ENCODE peak calls at places on chromosomes 16 and 17, in five cellular contexts. One of them, this sample, is unnamed.

GRCh38 chr16:81719993-81720392 is 59.1 kb upstream of the PLCG2 start:
- DNase-seq in astrocyte: no peak
- DNase-seq in hepatocyte: no peak
- DNase-seq in IMR-90: no peak
- DNase-seq in fibroblast of lung: no peak
- DNase-seq in this sample: no peak

GRCh38 chr17:73308017-73308823 is 3.6 kb downstream of the CDC42EP4 start:
- DNase-seq in astrocyte: peak; percentile 80
- DNase-seq in hepatocyte: peak; percentile 93
- DNase-seq in IMR-90: peak; percentile 93
- DNase-seq in fibroblast of lung: peak; percentile 95
- DNase-seq in this sample: peak; percentile 73

GRCh38 chr17:19768046-19768782 is 20.1 kb upstream of the ALDH3A1 start:
- DNase-seq in astrocyte: no peak
- DNase-seq in hepatocyte: no peak
- DNase-seq in IMR-90: no peak
- DNase-seq in fibroblast of lung: no peak
- DNase-seq in this sample: no peak

GRCh38 chr17:43465049-43465448 is 18.7 kb upstream of the DHX8 start:
- DNase-seq in astrocyte: no peak
- DNase-seq in hepatocyte: no peak
- DNase-seq in IMR-90: no peak
- DNase-seq in fibroblast of lung: no peak
- DNase-seq in this sample: no peak

GRCh38 chr17:6560496-6560895 is 4.1 kb upstream of the PITPNM3 start:
- DNase-seq in astrocyte: no peak
- DNase-seq in hepatocyte: no peak
- DNase-seq in IMR-90: no peak
- DNase-seq in fibroblast of lung: no peak
- DNase-seq in this sample: no peak

GRCh38 chr16:71972356-71972755 is 27.8 kb downstream of the PKD1L3 start:
- DNase-seq in astrocyte: no peak
- DNase-seq in hepatocyte: no peak
- DNase-seq in IMR-90: no peak
- DNase-seq in fibroblast of lung: no peak
- DNase-seq in this sample: no peak

GRCh38 chr16:82111944-82112343 is 58.1 kb downstream of the MPHOSPH6 start:
- DNase-seq in astrocyte: no peak
- DNase-seq in hepatocyte: peak; percentile 14
- DNase-seq in IMR-90: no peak
- DNase-seq in fibroblast of lung: no peak
- DNase-seq in this sample: no peak

GRCh38 chr16:21663889-21664647 is at the start of gene OTOA:
- DNase-seq in astrocyte: no peak
- DNase-seq in hepatocyte: peak; percentile 24
- DNase-seq in IMR-90: no peak
- DNase-seq in fibroblast of lung: no peak
- DNase-seq in this sample: peak; percentile 86

GRCh38 chr17:51165680-51166197 is 472 bp upstream of the NME2 start:
- DNase-seq in astrocyte: peak; percentile 37
- DNase-seq in hepatocyte: peak; percentile 51
- DNase-seq in IMR-90: peak; percentile 22
- DNase-seq in fibroblast of lung: no peak
- DNase-seq in this sample: peak; percentile 90

GRCh38 chr17:82751571-82752370 is at the start of gene TBCD:
- DNase-seq in astrocyte: peak; percentile 62
- DNase-seq in hepatocyte: peak; percentile 97
- DNase-seq in IMR-90: peak; percentile 89
- DNase-seq in fibroblast of lung: peak; percentile 90
- DNase-seq in this sample: peak; percentile 100

GRCh38 chr17:19457046-19457445 is 46.0 kb downstream of the RNF112 start:
- DNase-seq in astrocyte: no peak
- DNase-seq in hepatocyte: no peak
- DNase-seq in IMR-90: no peak
- DNase-seq in fibroblast of lung: no peak
- DNase-seq in this sample: no peak

GRCh38 chr16:67430504-67431076 is 331 bp upstream of the HSD11B2 start:
- DNase-seq in astrocyte: no peak
- DNase-seq in hepatocyte: peak; percentile 60
- DNase-seq in IMR-90: no peak
- DNase-seq in fibroblast of lung: no peak
- DNase-seq in this sample: peak; percentile 94

GRCh38 chr16:67945392-67945933 is 1.5 kb upstream of the LCAT start:
- DNase-seq in astrocyte: peak; percentile 47
- DNase-seq in hepatocyte: no peak
- DNase-seq in IMR-90: no peak
- DNase-seq in fibroblast of lung: no peak
- DNase-seq in this sample: no peak

GRCh38 chr16:76780556-76780955 is 410.4 kb upstream of the MON1B start:
- DNase-seq in astrocyte: no peak
- DNase-seq in hepatocyte: no peak
- DNase-seq in IMR-90: no peak
- DNase-seq in fibroblast of lung: peak; percentile 11
- DNase-seq in this sample: no peak

GRCh38 chr17:74943808-74944522 is 8.3 kb downstream of the OTOP3 start:
- DNase-seq in astrocyte: no peak
- DNase-seq in hepatocyte: no peak
- DNase-seq in IMR-90: no peak
- DNase-seq in fibroblast of lung: no peak
- DNase-seq in this sample: no peak

GRCh38 chr16:83109736-83110135 is 483.0 kb downstream of the CDH13 start:
- DNase-seq in astrocyte: no peak
- DNase-seq in hepatocyte: no peak
- DNase-seq in IMR-90: no peak
- DNase-seq in fibroblast of lung: no peak
- DNase-seq in this sample: no peak

GRCh38 chr16:16857603-16858283 is 478.8 kb downstream of the NPIPA7 start:
- DNase-seq in astrocyte: no peak
- DNase-seq in hepatocyte: peak; percentile 36
- DNase-seq in IMR-90: no peak
- DNase-seq in fibroblast of lung: no peak
- DNase-seq in this sample: no peak

GRCh38 chr16:81542609-81543570 is 98.3 kb downstream of the CMIP start:
- DNase-seq in astrocyte: no peak
- DNase-seq in hepatocyte: no peak
- DNase-seq in IMR-90: no peak
- DNase-seq in fibroblast of lung: no peak
- DNase-seq in this sample: no peak

GRCh38 chr16:66925322-66925840 is at the start of gene RRAD:
- DNase-seq in astrocyte: no peak
- DNase-seq in hepatocyte: peak; percentile 48
- DNase-seq in IMR-90: peak; percentile 44
- DNase-seq in fibroblast of lung: peak; percentile 22
- DNase-seq in this sample: peak; percentile 95

GRCh38 chr16:27286446-27286845 is 17.9 kb upstream of the NSMCE1 start:
- DNase-seq in astrocyte: peak; percentile 98
- DNase-seq in hepatocyte: no peak
- DNase-seq in IMR-90: peak; percentile 97
- DNase-seq in fibroblast of lung: peak; percentile 85
- DNase-seq in this sample: peak; percentile 94

GRCh38 chr16:29665294-29666077 is 2.4 kb downstream of the SPN start:
- DNase-seq in astrocyte: no peak
- DNase-seq in hepatocyte: no peak
- DNase-seq in IMR-90: no peak
- DNase-seq in fibroblast of lung: no peak
- DNase-seq in this sample: peak; percentile 23

GRCh38 chr17:48925991-48926342 is 17.8 kb downstream of the UBE2Z start:
- DNase-seq in astrocyte: no peak
- DNase-seq in hepatocyte: no peak
- DNase-seq in IMR-90: no peak
- DNase-seq in fibroblast of lung: no peak
- DNase-seq in this sample: no peak

GRCh38 chr17:77942111-77942988 is 16.2 kb upstream of the TNRC6C start:
- DNase-seq in astrocyte: no peak
- DNase-seq in hepatocyte: no peak
- DNase-seq in IMR-90: no peak
- DNase-seq in fibroblast of lung: no peak
- DNase-seq in this sample: no peak

GRCh38 chr17:17051380-17051779 is 9.1 kb downstream of the MPRIP start:
- DNase-seq in astrocyte: no peak
- DNase-seq in hepatocyte: no peak
- DNase-seq in IMR-90: no peak
- DNase-seq in fibroblast of lung: no peak
- DNase-seq in this sample: no peak

GRCh38 chr17:17780941-17781590 is 55.7 kb downstream of the SREBF1 start:
- DNase-seq in astrocyte: peak; percentile 77
- DNase-seq in hepatocyte: peak; percentile 84
- DNase-seq in IMR-90: peak; percentile 65
- DNase-seq in fibroblast of lung: peak; percentile 38
- DNase-seq in this sample: no peak

GRCh38 chr17:54505404-54505803 is 395.2 kb upstream of the TOM1L1 start:
- DNase-seq in astrocyte: no peak
- DNase-seq in hepatocyte: no peak
- DNase-seq in IMR-90: no peak
- DNase-seq in fibroblast of lung: no peak
- DNase-seq in this sample: no peak

GRCh38 chr16:82344157-82344556 is 174.1 kb upstream of the MPHOSPH6 start:
- DNase-seq in astrocyte: no peak
- DNase-seq in hepatocyte: peak; percentile 28
- DNase-seq in IMR-90: no peak
- DNase-seq in fibroblast of lung: no peak
- DNase-seq in this sample: no peak

GRCh38 chr16:80583466-80583865 is 42.7 kb downstream of the DYNLRB2 start:
- DNase-seq in astrocyte: peak; percentile 85
- DNase-seq in hepatocyte: no peak
- DNase-seq in IMR-90: peak; percentile 59
- DNase-seq in fibroblast of lung: peak; percentile 34
- DNase-seq in this sample: no peak

GRCh38 chr16:78396046-78396445 is 296.6 kb downstream of the WWOX start:
- DNase-seq in astrocyte: no peak
- DNase-seq in hepatocyte: no peak
- DNase-seq in IMR-90: no peak
- DNase-seq in fibroblast of lung: no peak
- DNase-seq in this sample: no peak

GRCh38 chr16:14372471-14372870 is 257.6 kb downstream of the PARN start:
- DNase-seq in astrocyte: no peak
- DNase-seq in hepatocyte: no peak
- DNase-seq in IMR-90: no peak
- DNase-seq in fibroblast of lung: no peak
- DNase-seq in this sample: no peak

GRCh38 chr16:14374451-14375131 is 255.5 kb downstream of the PARN start:
- DNase-seq in astrocyte: no peak
- DNase-seq in hepatocyte: no peak
- DNase-seq in IMR-90: no peak
- DNase-seq in fibroblast of lung: no peak
- DNase-seq in this sample: no peak

GRCh38 chr16:14373406-14373805 is 256.7 kb downstream of the PARN start:
- DNase-seq in astrocyte: no peak
- DNase-seq in hepatocyte: no peak
- DNase-seq in IMR-90: no peak
- DNase-seq in fibroblast of lung: no peak
- DNase-seq in this sample: no peak

GRCh38 chr16:14375132-14375491 is 254.9 kb downstream of the PARN start:
- DNase-seq in astrocyte: no peak
- DNase-seq in hepatocyte: no peak
- DNase-seq in IMR-90: peak; percentile 29
- DNase-seq in fibroblast of lung: no peak
- DNase-seq in this sample: peak; percentile 71

GRCh38 chr16:14373901-14374300 is 256.2 kb downstream of the PARN start:
- DNase-seq in astrocyte: no peak
- DNase-seq in hepatocyte: no peak
- DNase-seq in IMR-90: no peak
- DNase-seq in fibroblast of lung: no peak
- DNase-seq in this sample: no peak
- H3K4me1 ChIP-seq in astrocyte: peaks cover 7% of the 10 kb centered on the region
- H3K4me1 ChIP-seq in hepatocyte: no peaks in the 10 kb centered on the region
- H3K4me1 ChIP-seq in IMR-90: peaks cover 6% of the 10 kb centered on the region
- H3K4me1 ChIP-seq in fibroblast of lung: peaks cover 6% of the 10 kb centered on the region
- H3K4me1 ChIP-seq in this sample: peaks cover 20% of the 10 kb centered on the region

GRCh38 chr16:87185313-87185712 is 131.9 kb downstream of the C16orf95 start:
- DNase-seq in astrocyte: no peak
- DNase-seq in hepatocyte: no peak
- DNase-seq in IMR-90: no peak
- DNase-seq in fibroblast of lung: no peak
- DNase-seq in this sample: no peak
- H3K4me3 ChIP-seq in astrocyte: no peak overlapping the region
- H3K4me3 ChIP-seq in hepatocyte: no peak overlapping the region
- H3K4me3 ChIP-seq in IMR-90: no peak overlapping the region
- H3K4me3 ChIP-seq in fibroblast of lung: no peak overlapping the region
- H3K4me3 ChIP-seq in this sample: no peak overlapping the region

GRCh38 chr16:84773312-84773711 is 46.5 kb upstream of the CRISPLD2 start:
- DNase-seq in astrocyte: no peak
- DNase-seq in hepatocyte: no peak
- DNase-seq in IMR-90: no peak
- DNase-seq in fibroblast of lung: no peak
- DNase-seq in this sample: no peak
- H2AFZ ChIP-seq in astrocyte: no peak overlapping the region
- H2AFZ ChIP-seq in hepatocyte: no peak overlapping the region
- H2AFZ ChIP-seq in IMR-90: no peak overlapping the region
- H2AFZ ChIP-seq in fibroblast of lung: no peak overlapping the region
- H2AFZ ChIP-seq in this sample: no peak overlapping the region

GRCh38 chr17:21190078-21190477 is 23.9 kb downstream of the TMEM11 start:
- DNase-seq in astrocyte: no peak
- DNase-seq in hepatocyte: no peak
- DNase-seq in IMR-90: no peak
- DNase-seq in fibroblast of lung: no peak
- DNase-seq in this sample: no peak

GRCh38 chr17:21194210-21194609 is 19.8 kb downstream of the TMEM11 start:
- DNase-seq in astrocyte: no peak
- DNase-seq in hepatocyte: no peak
- DNase-seq in IMR-90: no peak
- DNase-seq in fibroblast of lung: peak; percentile 40
- DNase-seq in this sample: peak; percentile 22

GRCh38 chr17:21189361-21189760 is 24.6 kb downstream of the TMEM11 start:
- DNase-seq in astrocyte: no peak
- DNase-seq in hepatocyte: no peak
- DNase-seq in IMR-90: no peak
- DNase-seq in fibroblast of lung: no peak
- DNase-seq in this sample: no peak

GRCh38 chr17:21193031-21193430 is 20.9 kb downstream of the TMEM11 start:
- DNase-seq in astrocyte: no peak
- DNase-seq in hepatocyte: no peak
- DNase-seq in IMR-90: no peak
- DNase-seq in fibroblast of lung: no peak
- DNase-seq in this sample: peak; percentile 17

GRCh38 chr17:21191698-21192097 is 22.3 kb downstream of the TMEM11 start:
- DNase-seq in astrocyte: no peak
- DNase-seq in hepatocyte: no peak
- DNase-seq in IMR-90: no peak
- DNase-seq in fibroblast of lung: peak; percentile 33
- DNase-seq in this sample: peak; percentile 4
- H3K4me1 ChIP-seq in astrocyte: no peaks in the 10 kb centered on the region
- H3K4me1 ChIP-seq in hepatocyte: no peaks in the 10 kb centered on the region
- H3K4me1 ChIP-seq in IMR-90: peaks cover 9% of the 10 kb centered on the region
- H3K4me1 ChIP-seq in fibroblast of lung: no peaks in the 10 kb centered on the region
- H3K4me1 ChIP-seq in this sample: no peaks in the 10 kb centered on the region